ENCODE peak calls at places on chromosome 1, in seven cellular contexts. W, E, R, Z, B, V and A are unnamed samples.

GRCh38 chr1:216531308-216532239 is 108.3 kb upstream of the USH2A start:
- DNase-seq in W (no peak), E (no peak), R (no peak), Z (peak; percentile 41), B (peak; percentile 45), V (no peak), A (no peak)

GRCh38 chr1:100107696-100108095 is 25.0 kb downstream of the SASS6 start:
- DNase-seq in W (no peak), E (no peak), R (no peak), Z (no peak), B (no peak), V (no peak), A (no peak)

GRCh38 chr1:12405325-12406217 is 175.7 kb downstream of the VPS13D start:
- DNase-seq in W (no peak), E (no peak), R (peak; percentile 45), Z (peak; percentile 36), B (peak; percentile 24), V (no peak), A (no peak)

GRCh38 chr1:44293761-44294315 is 61.2 kb downstream of the ERI3 start:
- DNase-seq in W (no peak), E (no peak), R (no peak), Z (no peak), B (no peak), V (no peak), A (no peak)

GRCh38 chr1:199861020-199861795 is 166.3 kb upstream of the NR5A2 start:
- DNase-seq in W (no peak), E (no peak), R (no peak), Z (no peak), B (no peak), V (no peak), A (no peak)

GRCh38 chr1:39387452-39387851 is 104.0 kb upstream of the BMP8A start:
- DNase-seq in W (peak; percentile 47), E (no peak), R (peak; percentile 85), Z (peak; percentile 94), B (peak; percentile 87), V (no peak), A (no peak)

GRCh38 chr1:8666394-8667167 is 150.9 kb downstream of the RERE start:
- DNase-seq in W (no peak), E (no peak), R (no peak), Z (peak; percentile 77), B (peak; percentile 53), V (no peak), A (no peak)

GRCh38 chr1:1032428-1032827 is 12.5 kb downstream of the AGRN start:
- DNase-seq in W (no peak), E (no peak), R (peak; percentile 40), Z (no peak), B (no peak), V (peak; percentile 70), A (no peak)

GRCh38 chr1:184387871-184388670 is 1.2 kb downstream of the C1orf21 start:
- DNase-seq in W (peak; percentile 33), E (no peak), R (peak; percentile 40), Z (peak; percentile 89), B (peak; percentile 86), V (no peak), A (no peak)

GRCh38 chr1:10540277-10541005 is 65.7 kb downstream of the PEX14 start:
- DNase-seq in W (no peak), E (no peak), R (peak; percentile 70), Z (peak; percentile 54), B (no peak), V (no peak), A (no peak)

GRCh38 chr1:228163004-228163753 is 2.4 kb upstream of the IBA57 start:
- DNase-seq in W (peak; percentile 32), E (no peak), R (no peak), Z (no peak), B (no peak), V (no peak), A (no peak)

GRCh38 chr1:207404849-207405525 is 49.1 kb upstream of the CR2 start:
- DNase-seq in W (no peak), E (peak; percentile 26), R (peak; percentile 67), Z (peak; percentile 78), B (peak; percentile 64), V (no peak), A (no peak)

GRCh38 chr1:9101510-9102146 is 27.3 kb downstream of the GPR157 start:
- DNase-seq in W (peak; percentile 43), E (peak; percentile 18), R (peak; percentile 81), Z (peak; percentile 68), B (peak; percentile 65), V (peak; percentile 78), A (peak; percentile 68)

GRCh38 chr1:202078211-202078610 is 44.5 kb upstream of the GPR37L1 start:
- DNase-seq in W (no peak), E (no peak), R (no peak), Z (no peak), B (no peak), V (no peak), A (no peak)

GRCh38 chr1:205849619-205850355 is at the start of gene PM20D1:
- DNase-seq in W (peak; percentile 12), E (no peak), R (peak; percentile 46), Z (peak; percentile 69), B (no peak), V (peak; percentile 46), A (peak; percentile 54)

GRCh38 chr1:69109276-69109675 is 458.4 kb upstream of the LRRC7 start:
- DNase-seq in W (no peak), E (no peak), R (no peak), Z (no peak), B (no peak), V (no peak), A (no peak)

GRCh38 chr1:156752843-156753486 is 1.5 kb upstream of the HDGF start:
- DNase-seq in W (peak; percentile 58), E (no peak), R (no peak), Z (peak; percentile 64), B (peak; percentile 86), V (no peak), A (no peak)

GRCh38 chr1:65075123-65075976 is 72.7 kb upstream of the AK4 start:
- DNase-seq in W (peak; percentile 71), E (peak; percentile 37), R (peak; percentile 76), Z (peak; percentile 67), B (peak; percentile 68), V (peak; percentile 71), A (no peak)

GRCh38 chr1:240014051-240014450 is 77.6 kb upstream of the FMN2 start:
- DNase-seq in W (no peak), E (no peak), R (no peak), Z (no peak), B (no peak), V (no peak), A (no peak)

GRCh38 chr1:203536981-203537455 is 43.1 kb downstream of the OPTC start:
- DNase-seq in W (peak; percentile 94), E (no peak), R (no peak), Z (peak; percentile 89), B (peak; percentile 84), V (no peak), A (no peak)

GRCh38 chr1:203534526-203534925 is 40.6 kb downstream of the OPTC start:
- DNase-seq in W (peak; percentile 83), E (no peak), R (no peak), Z (peak; percentile 97), B (peak; percentile 96), V (no peak), A (no peak)

GRCh38 chr1:203538726-203539125 is 44.8 kb downstream of the OPTC start:
- DNase-seq in W (no peak), E (no peak), R (no peak), Z (no peak), B (no peak), V (no peak), A (no peak)

GRCh38 chr1:203537806-203538464 is 44.0 kb downstream of the OPTC start:
- DNase-seq in W (peak; percentile 82), E (no peak), R (no peak), Z (peak; percentile 91), B (no peak), V (no peak), A (no peak)

GRCh38 chr1:203536575-203536974 is 42.6 kb downstream of the OPTC start:
- DNase-seq in W (no peak), E (no peak), R (no peak), Z (peak; percentile 56), B (no peak), V (no peak), A (no peak)
- H4K8ac ChIP-seq in W (no peak overlapping the region), E (no peak overlapping the region), R (no peak overlapping the region), Z (no peak overlapping the region), B (no peak overlapping the region), V (no peak overlapping the region), A (no peak overlapping the region)

DNA sequence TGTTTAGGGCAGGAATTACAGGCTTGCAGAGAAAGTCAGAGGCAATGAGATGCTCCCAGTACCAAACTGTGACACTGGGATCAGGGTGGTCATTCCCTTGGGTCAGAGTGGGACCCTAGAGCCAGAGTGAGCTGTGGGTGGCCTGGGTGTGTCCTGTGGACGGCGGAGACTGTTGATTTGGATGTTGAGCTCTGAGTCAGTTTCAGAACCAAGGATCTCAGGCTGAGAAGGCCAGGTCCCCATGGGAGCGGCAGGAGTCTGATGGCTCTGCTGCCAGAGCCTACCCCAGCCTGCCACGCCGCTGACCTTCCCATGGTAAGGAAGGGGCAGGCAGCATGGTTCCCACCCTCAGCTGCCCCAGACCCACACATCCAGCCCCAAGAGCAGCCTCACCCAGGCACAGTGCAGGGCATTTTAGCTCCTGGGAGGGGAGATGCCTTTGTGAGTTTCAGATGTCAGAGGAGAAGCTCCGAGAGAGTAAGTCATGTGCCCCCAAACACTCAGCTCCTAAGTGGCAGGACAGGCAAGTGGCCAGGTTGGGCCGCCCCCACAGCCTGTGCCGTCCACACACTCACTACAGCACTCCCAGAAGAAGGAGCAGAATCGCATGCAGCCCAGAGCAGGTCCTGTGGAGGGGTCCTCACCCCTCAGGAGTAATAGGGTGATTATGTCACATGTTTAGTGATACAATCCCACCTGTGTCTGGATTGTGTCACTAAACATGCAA is 56.4 kb downstream of the STUM start:
- DNase-seq in W (no peak), E (no peak), R (no peak), Z (no peak), B (no peak), V (no peak), A (no peak)
- H4K8ac ChIP-seq in W (no peak overlapping the region), E (no peak overlapping the region), R (no peak overlapping the region), Z (no peak overlapping the region), B (no peak overlapping the region), V (no peak overlapping the region), A (peak overlapping the region; percentile 29)

DNA sequence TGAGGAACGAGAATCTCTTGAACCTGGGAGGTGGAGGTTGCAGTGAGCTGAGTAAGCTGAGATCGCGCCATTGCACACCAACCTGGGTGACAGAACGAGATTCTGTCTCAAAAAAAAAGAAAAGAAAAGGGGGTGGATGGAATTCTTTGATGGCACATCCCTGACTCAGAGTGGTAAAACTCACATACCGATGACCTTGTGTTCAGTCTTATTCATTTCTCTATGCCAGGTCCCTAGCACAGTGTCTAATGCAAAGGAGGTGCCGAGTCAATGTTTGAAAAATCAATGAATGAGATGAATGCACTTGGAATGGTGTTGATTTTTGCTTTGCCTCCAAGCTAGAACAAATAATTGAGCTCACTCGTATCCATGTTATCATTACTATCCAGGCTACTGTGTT is 18.5 kb upstream of the FAM20B start:
- DNase-seq in W (no peak), E (no peak), R (no peak), Z (no peak), B (no peak), V (no peak), A (no peak)
- H4K8ac ChIP-seq in W (no peak overlapping the region), E (no peak overlapping the region), R (no peak overlapping the region), Z (no peak overlapping the region), B (no peak overlapping the region), V (no peak overlapping the region), A (no peak overlapping the region)

DNA sequence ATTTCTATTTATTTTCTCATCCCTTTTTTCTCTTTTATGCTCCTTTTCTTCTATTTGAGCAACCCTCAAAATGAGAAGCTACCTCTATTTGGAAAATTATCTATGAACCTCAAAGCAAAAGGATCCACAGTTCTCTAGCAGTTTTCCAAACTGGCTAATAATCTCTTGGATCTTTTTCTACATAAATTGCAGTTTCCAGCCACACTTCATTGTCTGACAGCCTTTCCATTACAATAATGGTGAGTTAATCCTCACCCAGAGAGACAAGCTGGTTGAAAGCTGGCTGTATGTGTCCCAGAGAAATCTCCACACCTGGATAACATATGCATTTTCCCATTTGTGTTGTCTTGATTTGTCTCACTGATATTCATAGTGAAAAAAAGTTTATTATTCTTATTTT is 16.5 kb upstream of the HSD17B7 start:
- DNase-seq in W (no peak), E (no peak), R (no peak), Z (no peak), B (no peak), V (no peak), A (no peak)
- H4K8ac ChIP-seq in W (no peak overlapping the region), E (no peak overlapping the region), R (no peak overlapping the region), Z (no peak overlapping the region), B (no peak overlapping the region), V (no peak overlapping the region), A (no peak overlapping the region)